ENCODE peak calls at places on chromosomes 6 and 20, in seven cellular contexts. X, Z, J, O, C, N and H are unnamed samples.

GRCh38 chr6:20141931-20142330 is 70.3 kb downstream of the MBOAT1 start:
- DNase-seq in X (no peak), Z (no peak), J (no peak), O (no peak), C (no peak), N (no peak), H (no peak)

GRCh38 chr20:47725248-47725973 is 59.9 kb downstream of the SULF2 start:
- DNase-seq in X (peak; percentile 82), Z (peak; percentile 80), J (peak; percentile 77), O (peak; percentile 89), C (peak; percentile 71), N (peak; percentile 62), H (peak; percentile 84)

GRCh38 chr6:50966986-50967385 is 148.3 kb downstream of the TFAP2B start:
- DNase-seq in X (no peak), Z (no peak), J (no peak), O (no peak), C (no peak), N (no peak), H (no peak)

GRCh38 chr6:167668754-167669552 is 157.8 kb upstream of the AFDN start:
- DNase-seq in X (no peak), Z (no peak), J (no peak), O (no peak), C (no peak), N (no peak), H (no peak)

GRCh38 chr20:41392871-41393704 is 26.5 kb upstream of the EMILIN3 start:
- DNase-seq in X (no peak), Z (peak; percentile 49), J (peak; percentile 83), O (no peak), C (no peak), N (no peak), H (peak; percentile 95)

GRCh38 chr20:8043687-8044278 is 24.2 kb upstream of the TMX4 start:
- DNase-seq in X (peak; percentile 60), Z (peak; percentile 73), J (no peak), O (peak; percentile 53), C (no peak), N (no peak), H (no peak)

GRCh38 chr6:35368038-35368887 is 25.9 kb downstream of the PPARD start:
- DNase-seq in X (peak; percentile 93), Z (no peak), J (no peak), O (peak; percentile 14), C (no peak), N (no peak), H (no peak)

GRCh38 chr20:58312836-58313235 is 3.3 kb downstream of the RAB22A start:
- DNase-seq in X (no peak), Z (no peak), J (no peak), O (no peak), C (no peak), N (no peak), H (no peak)

GRCh38 chr20:56005389-56005715 is at the start of gene CBLN4:
- DNase-seq in X (no peak), Z (no peak), J (no peak), O (no peak), C (no peak), N (no peak), H (no peak)
- H3K9me3 ChIP-seq in X (peaks cover 10% of the 10 kb centered on the region), Z (no peaks in the 10 kb centered on the region), J (no peaks in the 10 kb centered on the region), O (no peaks in the 10 kb centered on the region), C (no peaks in the 10 kb centered on the region), N (no peaks in the 10 kb centered on the region), H (no peaks in the 10 kb centered on the region)

GRCh38 chr20:30937790-30938189 is 319.7 kb upstream of the DEFB115 start:
- DNase-seq in X (no peak), Z (no peak), J (no peak), O (no peak), C (no peak), N (no peak), H (no peak)
- H3K9me3 ChIP-seq in X (no peaks in the 10 kb centered on the region), Z (no peaks in the 10 kb centered on the region), J (peaks cover 59% of the 10 kb centered on the region), O (no peaks in the 10 kb centered on the region), C (no peaks in the 10 kb centered on the region), N (no peaks in the 10 kb centered on the region), H (no peaks in the 10 kb centered on the region)

GRCh38 chr20:55881204-55881603 is 124.1 kb downstream of the CBLN4 start:
- DNase-seq in X (no peak), Z (no peak), J (no peak), O (no peak), C (no peak), N (no peak), H (no peak)
- H3K9me3 ChIP-seq in X (peaks cover 20% of the 10 kb centered on the region), Z (no peaks in the 10 kb centered on the region), J (no peaks in the 10 kb centered on the region), O (no peaks in the 10 kb centered on the region), C (peaks cover 5% of the 10 kb centered on the region), N (no peaks in the 10 kb centered on the region), H (no peaks in the 10 kb centered on the region)

GRCh38 chr20:37455659-37456058 is 65.4 kb upstream of the NNAT start:
- DNase-seq in X (no peak), Z (no peak), J (no peak), O (no peak), C (no peak), N (no peak), H (no peak)

GRCh38 chr20:37453836-37454235 is 67.2 kb upstream of the NNAT start:
- DNase-seq in X (no peak), Z (no peak), J (no peak), O (no peak), C (no peak), N (no peak), H (no peak)

GRCh38 chr20:37456948-37457347 is 64.1 kb upstream of the NNAT start:
- DNase-seq in X (no peak), Z (no peak), J (no peak), O (no peak), C (no peak), N (no peak), H (no peak)

GRCh38 chr20:37453288-37453687 is 67.8 kb upstream of the NNAT start:
- DNase-seq in X (no peak), Z (no peak), J (no peak), O (no peak), C (no peak), N (no peak), H (no peak)

GRCh38 chr20:37454636-37455035 is 66.4 kb upstream of the NNAT start:
- DNase-seq in X (no peak), Z (no peak), J (no peak), O (no peak), C (no peak), N (no peak), H (no peak)
- H3K9me3 ChIP-seq in X (peaks cover 12% of the 10 kb centered on the region), Z (no peaks in the 10 kb centered on the region), J (peaks cover 34% of the 10 kb centered on the region), O (peaks cover 9% of the 10 kb centered on the region), C (peaks cover 23% of the 10 kb centered on the region), N (peaks cover 8% of the 10 kb centered on the region), H (no peaks in the 10 kb centered on the region)

GRCh38 chr6:170007468-170008240 is 256.2 kb downstream of the ERMARD start:
- DNase-seq in X (no peak), Z (no peak), J (peak; percentile 32), O (no peak), C (no peak), N (no peak), H (no peak)

GRCh38 chr6:170008386-170008785 is 257.0 kb downstream of the ERMARD start:
- DNase-seq in X (no peak), Z (no peak), J (no peak), O (no peak), C (no peak), N (no peak), H (no peak)

GRCh38 chr6:170006524-170007467 is 255.4 kb downstream of the ERMARD start:
- DNase-seq in X (no peak), Z (no peak), J (peak; percentile 40), O (no peak), C (no peak), N (no peak), H (no peak)

GRCh38 chr6:170004585-170005210 is 253.3 kb downstream of the ERMARD start:
- DNase-seq in X (no peak), Z (no peak), J (no peak), O (no peak), C (no peak), N (no peak), H (no peak)

GRCh38 chr6:170005680-170006470 is 254.5 kb downstream of the ERMARD start:
- DNase-seq in X (no peak), Z (no peak), J (no peak), O (no peak), C (no peak), N (no peak), H (no peak)
- H3K9me3 ChIP-seq in X (no peaks in the 10 kb centered on the region), Z (no peaks in the 10 kb centered on the region), J (peaks cover 8% of the 10 kb centered on the region), O (no peaks in the 10 kb centered on the region), C (peaks cover 19% of the 10 kb centered on the region), N (no peaks in the 10 kb centered on the region), H (no peaks in the 10 kb centered on the region)

DNA sequence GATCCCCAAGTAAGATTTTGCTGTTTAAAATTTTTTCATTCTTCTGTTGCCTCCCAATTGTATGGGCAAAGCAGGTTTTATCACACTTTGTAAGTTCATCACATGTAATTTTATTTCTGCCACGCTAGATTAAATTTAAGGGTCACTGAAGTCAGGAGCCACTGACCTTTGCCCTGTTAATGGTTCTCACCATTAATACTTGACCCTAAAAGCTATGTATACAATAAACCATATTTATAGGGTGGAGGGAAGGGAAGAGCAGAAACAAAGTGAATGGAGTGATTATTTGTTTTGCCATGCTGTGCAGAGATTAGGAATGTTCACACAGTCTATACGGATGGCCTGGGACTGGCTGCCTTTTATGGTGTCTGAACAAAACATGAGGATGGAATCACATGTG is 186.7 kb downstream of the BMP2 start:
- DNase-seq in X (no peak), Z (no peak), J (no peak), O (no peak), C (no peak), N (no peak), H (no peak)
- H3K9me3 ChIP-seq in X (peaks cover 33% of the 10 kb centered on the region), Z (no peaks in the 10 kb centered on the region), J (peaks cover 9% of the 10 kb centered on the region), O (no peaks in the 10 kb centered on the region), C (no peaks in the 10 kb centered on the region), N (no peaks in the 10 kb centered on the region), H (no peaks in the 10 kb centered on the region)

GRCh38 chr6:323730-324088 is 31.4 kb downstream of the DUSP22 start:
- DNase-seq in X (no peak), Z (no peak), J (no peak), O (no peak), C (no peak), N (no peak), H (no peak)
- H3K9me3 ChIP-seq in X (no peaks in the 10 kb centered on the region), Z (no peaks in the 10 kb centered on the region), J (no peaks in the 10 kb centered on the region), O (no peaks in the 10 kb centered on the region), C (no peaks in the 10 kb centered on the region), N (no peaks in the 10 kb centered on the region), H (no peaks in the 10 kb centered on the region)

DNA sequence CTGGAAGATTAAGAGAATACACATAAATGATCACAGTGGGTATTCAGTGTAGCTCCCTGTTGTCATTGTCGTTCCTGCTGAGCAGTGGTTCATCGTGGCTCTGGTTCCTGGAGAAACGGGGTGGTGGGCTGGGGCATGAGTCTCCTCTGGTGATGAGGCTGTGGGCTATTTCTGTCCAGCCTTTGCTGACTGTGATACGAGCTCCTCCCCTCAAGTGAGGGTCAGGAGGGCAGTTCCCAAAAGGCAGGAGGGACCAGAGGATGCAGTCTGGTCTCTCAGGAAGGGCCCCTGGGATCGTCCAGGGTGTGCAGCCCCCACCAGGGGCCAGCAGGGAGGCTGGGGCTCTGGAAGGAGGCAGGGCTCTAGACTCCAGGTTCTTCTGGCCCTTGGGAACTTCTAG is 31.1 kb upstream of the DLGAP4 start:
- DNase-seq in X (no peak), Z (no peak), J (no peak), O (no peak), C (no peak), N (no peak), H (no peak)
- H3K9me3 ChIP-seq in X (no peaks in the 10 kb centered on the region), Z (no peaks in the 10 kb centered on the region), J (no peaks in the 10 kb centered on the region), O (no peaks in the 10 kb centered on the region), C (no peaks in the 10 kb centered on the region), N (no peaks in the 10 kb centered on the region), H (no peaks in the 10 kb centered on the region)